ENCODE peak calls at places on chromosomes 11 and 22, in ten cellular contexts. R is WERI-Rb-1, Y is endodermal cell, E is NB4, T is PC-3, O is brain microvascular endothelial cell, F is A673, X is progenitor cell of endocrine pancreas, S is colonic mucosa, Q is B cell. P is an unnamed sample.

GRCh38 chr11:46390331-46391171 is 1.0 kb downstream of the CHRM4 start:
- DNase-seq in R (peak), Y (peak), E (peak), T (no peak), O (no peak), F (peak), X (no peak), S (no peak), Q (peak), P (no peak)

GRCh38 chr11:16591157-16591556 is 147.3 kb upstream of the C11orf58 start:
- DNase-seq in R (no peak), Y (no peak), E (no peak), T (no peak), O (no peak), F (no peak), X (no peak), S (no peak), Q (no peak), P (no peak)

GRCh38 chr11:92979176-92979575 is 9.7 kb downstream of the MTNR1B start:
- DNase-seq in R (no peak), Y (no peak), E (no peak), T (no peak), O (no peak), F (peak), X (no peak), S (no peak), Q (no peak), P (no peak)

GRCh38 chr11:8329961-8330361 is 66.3 kb upstream of the LMO1 start:
- DNase-seq in R (peak), Y (peak), E (no peak), T (no peak), O (no peak), F (peak), X (no peak), S (no peak), Q (no peak), P (no peak)

GRCh38 chr11:32184057-32185055 is 93.5 kb downstream of the RCN1 start:
- DNase-seq in R (no peak), Y (no peak), E (no peak), T (no peak), O (no peak), F (no peak), X (no peak), S (no peak), Q (no peak), P (peak)

GRCh38 chr11:86671386-86672006 is 920 bp downstream of the ME3 start:
- DNase-seq in R (peak), Y (peak), E (no peak), T (peak), O (no peak), F (peak), X (no peak), S (peak), Q (no peak), P (no peak)

GRCh38 chr22:37253164-37253660 is 9.1 kb upstream of the RAC2 start:
- DNase-seq in R (peak), Y (peak), E (no peak), T (no peak), O (no peak), F (peak), X (no peak), S (no peak), Q (no peak), P (no peak)

GRCh38 chr11:12111482-12112149 is 1.2 kb downstream of the MICAL2 start:
- DNase-seq in R (no peak), Y (no peak), E (peak), T (peak), O (no peak), F (no peak), X (no peak), S (no peak), Q (no peak), P (no peak)

GRCh38 chr11:116829525-116830183 is at the start of gene APOC3:
- DNase-seq in R (no peak), Y (no peak), E (no peak), T (no peak), O (no peak), F (peak), X (no peak), S (no peak), Q (no peak), P (no peak)

GRCh38 chr11:24422371-24422770 is 74.5 kb upstream of the LUZP2 start:
- DNase-seq in R (no peak), Y (no peak), E (no peak), T (peak), O (peak), F (no peak), X (no peak), S (no peak), Q (no peak), P (no peak)

GRCh38 chr22:35733036-35733435 is 15.4 kb downstream of the APOL5 start:
- DNase-seq in R (no peak), Y (no peak), E (no peak), T (no peak), O (no peak), F (no peak), X (no peak), S (no peak), Q (no peak), P (no peak)

GRCh38 chr11:16091862-16092261 is 264.5 kb downstream of the SOX6 start:
- DNase-seq in R (no peak), Y (no peak), E (no peak), T (no peak), O (no peak), F (no peak), X (no peak), S (no peak), Q (no peak), P (no peak)

GRCh38 chr22:30562391-30562790 is 12.1 kb downstream of the GAL3ST1 start:
- DNase-seq in R (no peak), Y (no peak), E (no peak), T (peak), O (no peak), F (no peak), X (no peak), S (no peak), Q (no peak), P (no peak)

GRCh38 chr11:81255905-81256304 is 1477.8 kb downstream of the FAM181B start:
- DNase-seq in R (no peak), Y (no peak), E (no peak), T (no peak), O (no peak), F (peak), X (no peak), S (no peak), Q (no peak), P (no peak)

GRCh38 chr22:49363526-49364230 is 464.0 kb downstream of the BRD1 start:
- DNase-seq in R (no peak), Y (no peak), E (no peak), T (no peak), O (no peak), F (no peak), X (no peak), S (peak), Q (no peak), P (no peak)

GRCh38 chr22:40009231-40009769 is 14.5 kb downstream of the FAM83F start:
- DNase-seq in R (peak), Y (peak), E (no peak), T (peak), O (peak), F (no peak), X (no peak), S (peak), Q (no peak), P (no peak)

GRCh38 chr22:40535642-40536041 is 100.9 kb downstream of the MRTFA start:
- DNase-seq in R (no peak), Y (no peak), E (no peak), T (no peak), O (no peak), F (no peak), X (no peak), S (no peak), Q (no peak), P (no peak)

GRCh38 chr11:134957540-134958335 is 545.7 kb upstream of the B3GAT1 start:
- DNase-seq in R (peak), Y (no peak), E (no peak), T (no peak), O (no peak), F (no peak), X (no peak), S (no peak), Q (no peak), P (no peak)

GRCh38 chr22:41939981-41940852 is 6.7 kb downstream of the CENPM start:
- DNase-seq in R (no peak), Y (peak), E (peak), T (no peak), O (no peak), F (peak), X (no peak), S (peak), Q (peak), P (peak)

GRCh38 chr22:21073023-21073422 is 27.3 kb downstream of the LRRC74B start:
- DNase-seq in R (no peak), Y (no peak), E (no peak), T (no peak), O (no peak), F (no peak), X (no peak), S (no peak), Q (no peak), P (no peak)

GRCh38 chr11:31237819-31238771 is 131.4 kb downstream of the DCDC1 start:
- DNase-seq in R (no peak), Y (peak), E (no peak), T (peak), O (no peak), F (peak), X (no peak), S (no peak), Q (no peak), P (no peak)

GRCh38 chr11:83034673-83035014 is 37.1 kb downstream of the RAB30 start:
- DNase-seq in R (no peak), Y (no peak), E (no peak), T (no peak), O (no peak), F (no peak), X (no peak), S (no peak), Q (no peak), P (no peak)

GRCh38 chr11:108732395-108732794 is 67.5 kb downstream of the DDX10 start:
- DNase-seq in R (no peak), Y (no peak), E (no peak), T (no peak), O (no peak), F (no peak), X (no peak), S (no peak), Q (no peak), P (no peak)

GRCh38 chr22:37259540-37260029 is 15.5 kb upstream of the RAC2 start:
- DNase-seq in R (peak), Y (peak), E (no peak), T (peak), O (peak), F (peak), X (no peak), S (no peak), Q (no peak), P (no peak)

GRCh38 chr11:85685820-85686459 is at the start of gene CCDC89:
- DNase-seq in R (no peak), Y (no peak), E (no peak), T (peak), O (peak), F (peak), X (no peak), S (peak), Q (no peak), P (no peak)

GRCh38 chr22:29609139-29609538 is 5.7 kb downstream of the NF2 start:
- DNase-seq in R (peak), Y (peak), E (no peak), T (peak), O (no peak), F (no peak), X (no peak), S (no peak), Q (no peak), P (no peak)

GRCh38 chr11:68714047-68714856 is 29.9 kb downstream of the GAL start:
- DNase-seq in R (no peak), Y (no peak), E (no peak), T (no peak), O (no peak), F (no peak), X (no peak), S (no peak), Q (no peak), P (no peak)

GRCh38 chr11:65718531-65718930 is 2.1 kb downstream of the RNASEH2C start:
- DNase-seq in R (no peak), Y (no peak), E (no peak), T (no peak), O (no peak), F (no peak), X (no peak), S (no peak), Q (no peak), P (no peak)

GRCh38 chr11:62139526-62140301 is 15.9 kb downstream of the INCENP start:
- DNase-seq in R (no peak), Y (peak), E (no peak), T (no peak), O (no peak), F (no peak), X (no peak), S (no peak), Q (peak), P (no peak)

GRCh38 chr11:2767751-2768150 is 68.0 kb upstream of the KCNQ1OT1 start:
- DNase-seq in R (no peak), Y (peak), E (no peak), T (no peak), O (no peak), F (no peak), X (no peak), S (peak), Q (no peak), P (no peak)

GRCh38 chr11:75591371-75591770 is 29.3 kb downstream of the SERPINH1 start:
- DNase-seq in R (no peak), Y (no peak), E (no peak), T (no peak), O (no peak), F (no peak), X (no peak), S (no peak), Q (no peak), P (no peak)

GRCh38 chr11:59963733-59964132 is at the start of gene OOSP4A:
- DNase-seq in R (no peak), Y (no peak), E (no peak), T (no peak), O (no peak), F (no peak), X (no peak), S (no peak), Q (no peak), P (no peak)

GRCh38 chr11:3799143-3799542 is 1.8 kb upstream of the NUP98 start:
- DNase-seq in R (no peak), Y (peak), E (no peak), T (no peak), O (no peak), F (no peak), X (no peak), S (no peak), Q (no peak), P (no peak)

GRCh38 chr22:41781508-41781906 is 19.0 kb upstream of the CCDC134 start:
- DNase-seq in R (no peak), Y (no peak), E (no peak), T (no peak), O (no peak), F (no peak), X (no peak), S (no peak), Q (no peak), P (no peak)

GRCh38 chr11:71171576-71171975 is 80.8 kb downstream of the SHANK2 start:
- DNase-seq in R (peak), Y (peak), E (no peak), T (no peak), O (no peak), F (no peak), X (no peak), S (no peak), Q (no peak), P (no peak)

GRCh38 chr11:11229691-11230090 is 123.4 kb downstream of the CSNK2A3 start:
- DNase-seq in R (no peak), Y (no peak), E (no peak), T (peak), O (no peak), F (no peak), X (no peak), S (no peak), Q (no peak), P (no peak)

GRCh38 chr11:130825621-130826020 is 90.7 kb downstream of the SNX19 start:
- DNase-seq in R (no peak), Y (no peak), E (no peak), T (no peak), O (no peak), F (no peak), X (no peak), S (no peak), Q (no peak), P (no peak)
- TF ChIP-seq CTCF in R (no peak), Y (no peak), E (no peak), T (no peak), O (no peak), F (no peak), X (no peak), S (no peak), Q (no peak), P (no peak)

GRCh38 chr11:34149786-34150185 is 44.4 kb downstream of the NAT10 start:
- DNase-seq in R (peak), Y (peak), E (peak), T (peak), O (no peak), F (peak), X (no peak), S (no peak), Q (no peak), P (no peak)
- TF ChIP-seq CTCF in R (peak), Y (peak), E (peak), T (peak), O (peak), F (peak), X (peak), S (no peak), Q (no peak), P (peak)

GRCh38 chr22:18988958-18989357 is 52.9 kb upstream of the PRODH start:
- DNase-seq in R (no peak), Y (no peak), E (no peak), T (no peak), O (no peak), F (no peak), X (no peak), S (no peak), Q (no peak), P (no peak)

GRCh38 chr22:18985761-18986160 is 49.7 kb upstream of the PRODH start:
- DNase-seq in R (no peak), Y (peak), E (no peak), T (no peak), O (no peak), F (no peak), X (no peak), S (no peak), Q (no peak), P (no peak)

GRCh38 chr22:18984564-18984963 is 48.5 kb upstream of the PRODH start:
- DNase-seq in R (no peak), Y (no peak), E (no peak), T (no peak), O (no peak), F (no peak), X (no peak), S (no peak), Q (no peak), P (no peak)

GRCh38 chr22:18990355-18991137 is 54.5 kb upstream of the PRODH start:
- DNase-seq in R (no peak), Y (no peak), E (no peak), T (no peak), O (no peak), F (no peak), X (no peak), S (no peak), Q (no peak), P (no peak)

DNA sequence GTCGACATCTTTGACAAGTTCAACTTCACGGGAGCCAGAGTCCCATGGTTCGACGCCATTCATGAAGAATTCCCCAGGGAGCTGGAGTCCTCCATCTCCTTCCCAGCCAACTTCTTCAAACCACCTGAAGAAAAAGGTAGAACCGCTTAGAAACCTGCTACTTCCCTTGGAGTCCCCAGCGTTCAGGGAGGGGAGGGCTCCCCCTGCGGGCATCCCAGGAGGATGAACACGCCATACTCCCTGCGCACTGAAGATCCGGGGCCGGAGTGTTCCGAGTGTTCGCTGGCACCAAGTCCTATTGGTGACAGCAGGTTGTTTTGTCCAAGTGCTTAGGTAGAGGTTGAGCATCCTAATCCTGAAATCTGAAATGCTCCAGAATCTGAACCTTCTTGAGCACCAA is 51.7 kb upstream of the PRODH start:
- DNase-seq in R (peak), Y (peak), E (no peak), T (no peak), O (no peak), F (peak), X (no peak), S (peak), Q (no peak), P (peak)
- TF ChIP-seq CTCF in R (peak), Y (peak), E (peak), T (peak), O (peak), F (peak), X (peak), S (no peak), Q (no peak), P (no peak)

DNA sequence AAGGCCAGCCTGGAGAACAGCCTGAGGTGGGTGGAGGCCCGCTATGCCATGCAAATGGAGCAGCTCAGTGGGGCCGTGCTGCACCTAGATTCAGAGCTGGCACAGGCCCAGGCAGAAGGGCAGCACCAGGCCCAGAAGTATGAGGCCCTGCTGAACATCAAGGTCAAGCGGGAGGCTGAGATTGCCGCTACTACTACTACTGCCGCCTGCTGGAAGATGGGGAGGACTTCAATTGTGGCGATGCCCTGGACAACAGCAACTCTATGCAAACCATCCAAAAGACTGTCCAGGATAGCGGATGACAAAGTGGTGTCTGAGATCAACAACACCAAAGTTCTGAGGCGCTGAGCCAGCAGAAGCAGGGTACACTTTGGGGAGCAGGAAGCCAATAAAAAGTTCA is 3.1 kb upstream of the TMEM218 start:
- DNase-seq in R (no peak), Y (peak), E (peak), T (no peak), O (no peak), F (peak), X (no peak), S (no peak), Q (no peak), P (no peak)
- TF ChIP-seq CTCF in R (peak), Y (peak), E (peak), T (peak), O (peak), F (peak), X (no peak), S (no peak), Q (no peak), P (no peak)

GRCh38 chr11:123431619-123432018 is 1.6 kb downstream of the GRAMD1B start:
- DNase-seq in R (no peak), Y (peak), E (peak), T (peak), O (no peak), F (no peak), X (no peak), S (no peak), Q (no peak), P (no peak)

GRCh38 chr11:123429336-123429735 is 733 bp upstream of the GRAMD1B start:
- DNase-seq in R (no peak), Y (no peak), E (no peak), T (peak), O (peak), F (no peak), X (no peak), S (no peak), Q (no peak), P (no peak)

GRCh38 chr11:123430736-123431356 is 777 bp downstream of the GRAMD1B start:
- DNase-seq in R (no peak), Y (peak), E (peak), T (peak), O (peak), F (peak), X (peak), S (peak), Q (no peak), P (peak)

GRCh38 chr11:123428221-123428631 is 1.8 kb upstream of the GRAMD1B start:
- DNase-seq in R (no peak), Y (no peak), E (no peak), T (no peak), O (no peak), F (no peak), X (no peak), S (no peak), Q (no peak), P (no peak)

DNA sequence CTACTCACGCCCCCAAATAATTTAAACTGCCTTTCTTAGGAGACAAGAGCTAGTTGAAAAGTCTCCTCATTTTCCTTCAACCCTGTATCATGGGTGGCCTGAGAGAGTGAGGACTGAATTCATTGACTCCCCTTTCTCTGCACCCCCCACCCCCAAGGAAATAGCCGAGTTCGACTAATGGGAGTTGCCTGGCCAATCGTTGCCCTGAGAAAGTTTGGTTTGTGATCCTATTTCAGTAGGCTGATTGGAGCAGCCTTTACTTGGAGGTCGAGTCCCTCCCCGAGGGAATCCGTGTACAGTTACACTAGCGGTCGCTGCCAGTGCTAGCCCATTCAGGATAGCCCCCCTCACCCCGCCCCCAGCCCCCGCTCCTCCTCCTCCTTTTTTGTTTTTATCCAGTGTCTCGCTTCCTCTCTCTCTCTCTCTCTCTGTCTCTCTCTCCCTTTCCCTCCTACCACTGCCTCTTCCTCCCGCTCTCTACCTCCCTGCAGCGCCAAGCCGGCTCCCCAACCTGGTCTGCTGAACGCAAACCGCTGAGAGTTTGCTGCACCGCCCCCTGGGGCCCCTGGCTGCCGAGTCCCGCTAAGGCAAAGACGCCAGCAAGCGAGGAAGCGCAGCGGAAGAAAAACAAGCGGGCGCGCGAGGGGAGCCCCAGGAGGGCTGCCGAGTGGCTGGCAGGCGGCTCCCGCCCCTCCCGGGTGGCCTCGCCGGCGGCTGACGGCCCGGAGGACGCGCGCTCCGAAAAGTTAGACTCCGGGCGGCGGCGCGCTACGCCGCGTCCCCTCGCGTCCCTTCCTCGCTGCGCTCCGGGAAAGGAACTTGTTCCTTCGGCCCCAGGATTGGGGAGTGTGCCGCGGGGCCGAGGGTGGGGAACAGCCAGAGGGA is at the start of gene GRAMD1B:
- DNase-seq in R (no peak), Y (peak), E (peak), T (peak), O (peak), F (peak), X (peak), S (peak), Q (peak), P (peak)
- TF ChIP-seq CTCF in R (no peak), Y (peak), E (no peak), T (peak), O (peak), F (peak), X (peak), S (no peak), Q (no peak), P (peak)